ENCODE peak calls at places on chromosomes 6 and 20, in nine cellular contexts. Y, Z, B, O, D, T, H, A and Q are unnamed samples.

GRCh38 chr6:146244630-146245143 is 215.8 kb downstream of the GRM1 start:
- DNase-seq in T (no peak), D (no peak), H (no peak), B (no peak), Z (no peak), A (no peak), O (no peak), Y (no peak), Q (no peak)

GRCh38 chr20:5687884-5688283 is 62.3 kb upstream of the SHLD1 start:
- DNase-seq in A (no peak), Z (no peak), Y (no peak), H (no peak), D (no peak), B (no peak), O (no peak), T (no peak), Q (no peak)

GRCh38 chr6:44094403-44095242 is 32.6 kb downstream of the MRPL14 start:
- DNase-seq in O (no peak), H (no peak), T (no peak), Y (no peak), B (no peak), D (no peak), A (no peak), Z (no peak), Q (no peak)

GRCh38 chr6:165880721-165881120 is 217.7 kb upstream of the PDE10A start:
- DNase-seq in D (no peak), A (no peak), Z (no peak), H (no peak), Y (no peak), B (no peak), O (no peak), T (no peak), Q (no peak)

GRCh38 chr6:11592289-11592906 is 54.8 kb downstream of the TMEM170B start:
- DNase-seq in Y (no peak), B (no peak), O (no peak), A (peak), D (no peak), Z (no peak), T (no peak), H (peak), Q (no peak)

GRCh38 chr20:58209652-58210397 is 18.6 kb downstream of the ANKRD60 start:
- DNase-seq in Z (peak), H (peak), Y (peak), T (peak), B (peak), A (peak), D (peak), O (peak), Q (peak)

GRCh38 chr20:14117768-14118167 is 122.5 kb downstream of the MACROD2 start:
- DNase-seq in T (no peak), O (no peak), H (peak), A (no peak), Y (no peak), D (no peak), B (no peak), Z (no peak), Q (no peak)

GRCh38 chr6:49342410-49342809 is 120.6 kb downstream of the MMUT start:
- DNase-seq in Y (no peak), T (no peak), A (no peak), Z (no peak), H (no peak), O (peak), B (no peak), D (no peak), Q (no peak)

GRCh38 chr20:64058536-64058935 is 4.5 kb upstream of the TCEA2 start:
- DNase-seq in T (no peak), Y (no peak), O (no peak), A (peak), Z (no peak), B (no peak), D (no peak), H (no peak), Q (no peak)

GRCh38 chr6:88442731-88443130 is 276.6 kb upstream of the CNR1 start:
- DNase-seq in Z (no peak), T (no peak), B (no peak), A (no peak), D (no peak), O (no peak), Y (no peak), H (no peak), Q (no peak)

GRCh38 chr20:568865-569415 is 25.4 kb upstream of the CSNK2A1 start:
- DNase-seq in H (peak), B (no peak), D (no peak), Z (no peak), A (no peak), Y (no peak), T (no peak), O (no peak), Q (peak)

GRCh38 chr6:15922510-15923307 is 206.2 kb upstream of the MYLIP start:
- DNase-seq in A (peak), Y (peak), T (no peak), D (peak), H (peak), Z (no peak), O (no peak), B (no peak), Q (peak)

GRCh38 chr6:36436466-36436865 is 6.2 kb downstream of the PXT1 start:
- DNase-seq in T (no peak), Y (no peak), B (no peak), D (peak), Z (no peak), A (peak), H (peak), O (no peak), Q (no peak)

GRCh38 chr6:128518531-128519131 is 1.8 kb downstream of the PTPRK start:
- DNase-seq in H (no peak), B (no peak), Y (no peak), T (no peak), D (no peak), O (no peak), Z (peak), A (no peak), Q (peak)

GRCh38 chr6:9801255-9801757 is 613.6 kb downstream of the TFAP2A start:
- DNase-seq in H (no peak), D (no peak), Z (no peak), Y (peak), T (no peak), O (no peak), B (no peak), A (no peak), Q (no peak)

GRCh38 chr6:80249897-80250296 is 143.4 kb downstream of the BCKDHB start:
- DNase-seq in D (no peak), T (no peak), H (no peak), Y (no peak), O (no peak), Z (no peak), A (peak), B (no peak), Q (peak)

GRCh38 chr6:42101186-42101657 is 41.2 kb downstream of the C6orf132 start:
- DNase-seq in H (no peak), Y (no peak), A (peak), O (no peak), B (no peak), Z (peak), T (no peak), D (no peak), Q (no peak)